ENCODE peak calls at places on chromosome 19, in ten cellular contexts. One of them, this sample, is unnamed.
A peak's percentile ranks its signal among the peaks of the same experiment; 100 is the strongest.

GRCh38 chr19:19540707-19541515 is 2.8 kb downstream of the CILP2 start:
- DNase-seq in upper lobe of left lung: peak; percentile 88
- DNase-seq in GDM1: no peak
- DNase-seq in Karpas-422: peak; percentile 91
- DNase-seq in NCI-H460: peak; percentile 29
- DNase-seq in fibroblast of mammary gland: no peak
- DNase-seq in RWPE1: peak; percentile 92
- DNase-seq in mucosa of descending colon: peak; percentile 62
- DNase-seq in T-cell: peak; percentile 66
- DNase-seq in activated CD8-positive, alpha-beta memory T cell treated with anti-CD3 and anti-CD28 coated beads for 24 hours: peak; percentile 84
- DNase-seq in this sample: no peak

GRCh38 chr19:33796164-33797100 is at the start of gene KCTD15:
- DNase-seq in upper lobe of left lung: peak; percentile 92
- DNase-seq in GDM1: peak; percentile 34
- DNase-seq in Karpas-422: no peak
- DNase-seq in NCI-H460: no peak
- DNase-seq in fibroblast of mammary gland: no peak
- DNase-seq in RWPE1: no peak
- DNase-seq in mucosa of descending colon: peak; percentile 64
- DNase-seq in T-cell: no peak
- DNase-seq in activated CD8-positive, alpha-beta memory T cell treated with anti-CD3 and anti-CD28 coated beads for 24 hours: peak; percentile 76
- DNase-seq in this sample: no peak

GRCh38 chr19:2469102-2469914 is 6.6 kb upstream of the GADD45B start:
- DNase-seq in upper lobe of left lung: no peak
- DNase-seq in GDM1: no peak
- DNase-seq in Karpas-422: no peak
- DNase-seq in NCI-H460: no peak
- DNase-seq in fibroblast of mammary gland: peak; percentile 96
- DNase-seq in RWPE1: no peak
- DNase-seq in mucosa of descending colon: no peak
- DNase-seq in T-cell: no peak
- DNase-seq in activated CD8-positive, alpha-beta memory T cell treated with anti-CD3 and anti-CD28 coated beads for 24 hours: no peak
- DNase-seq in this sample: no peak

GRCh38 chr19:33390120-33390907 is 16.8 kb downstream of the CEBPG start:
- DNase-seq in upper lobe of left lung: peak; percentile 88
- DNase-seq in GDM1: no peak
- DNase-seq in Karpas-422: no peak
- DNase-seq in NCI-H460: no peak
- DNase-seq in fibroblast of mammary gland: peak; percentile 20
- DNase-seq in RWPE1: no peak
- DNase-seq in mucosa of descending colon: no peak
- DNase-seq in T-cell: no peak
- DNase-seq in activated CD8-positive, alpha-beta memory T cell treated with anti-CD3 and anti-CD28 coated beads for 24 hours: no peak
- DNase-seq in this sample: no peak

GRCh38 chr19:980133-980998 is 3.8 kb upstream of the WDR18 start:
- DNase-seq in upper lobe of left lung: no peak
- DNase-seq in GDM1: no peak
- DNase-seq in Karpas-422: no peak
- DNase-seq in NCI-H460: no peak
- DNase-seq in fibroblast of mammary gland: peak; percentile 24
- DNase-seq in RWPE1: no peak
- DNase-seq in mucosa of descending colon: no peak
- DNase-seq in T-cell: no peak
- DNase-seq in activated CD8-positive, alpha-beta memory T cell treated with anti-CD3 and anti-CD28 coated beads for 24 hours: no peak
- DNase-seq in this sample: no peak

GRCh38 chr19:3544742-3545668 is 6.0 kb downstream of the TEKTIP1 start:
- DNase-seq in upper lobe of left lung: peak; percentile 94
- DNase-seq in GDM1: no peak
- DNase-seq in Karpas-422: peak; percentile 86
- DNase-seq in NCI-H460: peak; percentile 48
- DNase-seq in fibroblast of mammary gland: peak; percentile 53
- DNase-seq in RWPE1: peak; percentile 43
- DNase-seq in mucosa of descending colon: peak; percentile 84
- DNase-seq in T-cell: peak; percentile 49
- DNase-seq in activated CD8-positive, alpha-beta memory T cell treated with anti-CD3 and anti-CD28 coated beads for 24 hours: peak; percentile 97
- DNase-seq in this sample: peak; percentile 37

GRCh38 chr19:12800873-12801465 is 631 bp downstream of the PRDX2 start:
- DNase-seq in upper lobe of left lung: peak; percentile 86
- DNase-seq in GDM1: no peak
- DNase-seq in Karpas-422: peak; percentile 62
- DNase-seq in NCI-H460: no peak
- DNase-seq in fibroblast of mammary gland: no peak
- DNase-seq in RWPE1: no peak
- DNase-seq in mucosa of descending colon: peak; percentile 51
- DNase-seq in T-cell: no peak
- DNase-seq in activated CD8-positive, alpha-beta memory T cell treated with anti-CD3 and anti-CD28 coated beads for 24 hours: peak; percentile 59
- DNase-seq in this sample: no peak

GRCh38 chr19:46878613-46879375 is 18.0 kb downstream of the ARHGAP35 start:
- DNase-seq in upper lobe of left lung: no peak
- DNase-seq in GDM1: no peak
- DNase-seq in Karpas-422: no peak
- DNase-seq in NCI-H460: no peak
- DNase-seq in fibroblast of mammary gland: peak; percentile 93
- DNase-seq in RWPE1: no peak
- DNase-seq in mucosa of descending colon: no peak
- DNase-seq in T-cell: no peak
- DNase-seq in activated CD8-positive, alpha-beta memory T cell treated with anti-CD3 and anti-CD28 coated beads for 24 hours: peak; percentile 32
- DNase-seq in this sample: no peak

GRCh38 chr19:55593096-55593772 is 6.1 kb downstream of the FIZ1 start:
- DNase-seq in upper lobe of left lung: peak; percentile 80
- DNase-seq in GDM1: no peak
- DNase-seq in Karpas-422: no peak
- DNase-seq in NCI-H460: no peak
- DNase-seq in fibroblast of mammary gland: no peak
- DNase-seq in RWPE1: no peak
- DNase-seq in mucosa of descending colon: no peak
- DNase-seq in T-cell: no peak
- DNase-seq in activated CD8-positive, alpha-beta memory T cell treated with anti-CD3 and anti-CD28 coated beads for 24 hours: no peak
- DNase-seq in this sample: no peak

GRCh38 chr19:2982983-2983350 is 5.6 kb downstream of the TLE6 start:
- DNase-seq in upper lobe of left lung: peak; percentile 79
- DNase-seq in GDM1: no peak
- DNase-seq in Karpas-422: no peak
- DNase-seq in NCI-H460: no peak
- DNase-seq in fibroblast of mammary gland: peak; percentile 91
- DNase-seq in RWPE1: peak; percentile 62
- DNase-seq in mucosa of descending colon: peak; percentile 31
- DNase-seq in T-cell: no peak
- DNase-seq in activated CD8-positive, alpha-beta memory T cell treated with anti-CD3 and anti-CD28 coated beads for 24 hours: no peak
- DNase-seq in this sample: no peak

GRCh38 chr19:4009990-4010807 is 2.7 kb downstream of the PIAS4 start:
- DNase-seq in upper lobe of left lung: no peak
- DNase-seq in GDM1: no peak
- DNase-seq in Karpas-422: no peak
- DNase-seq in NCI-H460: no peak
- DNase-seq in fibroblast of mammary gland: no peak
- DNase-seq in RWPE1: no peak
- DNase-seq in mucosa of descending colon: no peak
- DNase-seq in T-cell: no peak
- DNase-seq in activated CD8-positive, alpha-beta memory T cell treated with anti-CD3 and anti-CD28 coated beads for 24 hours: no peak
- DNase-seq in this sample: no peak

GRCh38 chr19:11286312-11286974 is 9.5 kb upstream of the TSPAN16 start:
- DNase-seq in upper lobe of left lung: no peak
- DNase-seq in GDM1: no peak
- DNase-seq in Karpas-422: no peak
- DNase-seq in NCI-H460: no peak
- DNase-seq in fibroblast of mammary gland: peak; percentile 50
- DNase-seq in RWPE1: no peak
- DNase-seq in mucosa of descending colon: no peak
- DNase-seq in T-cell: no peak
- DNase-seq in activated CD8-positive, alpha-beta memory T cell treated with anti-CD3 and anti-CD28 coated beads for 24 hours: no peak
- DNase-seq in this sample: no peak

GRCh38 chr19:45363861-45364459 is 6.4 kb downstream of the ERCC2 start:
- DNase-seq in upper lobe of left lung: no peak
- DNase-seq in GDM1: no peak
- DNase-seq in Karpas-422: no peak
- DNase-seq in NCI-H460: no peak
- DNase-seq in fibroblast of mammary gland: no peak
- DNase-seq in RWPE1: no peak
- DNase-seq in mucosa of descending colon: no peak
- DNase-seq in T-cell: no peak
- DNase-seq in activated CD8-positive, alpha-beta memory T cell treated with anti-CD3 and anti-CD28 coated beads for 24 hours: no peak
- DNase-seq in this sample: no peak

GRCh38 chr19:6362351-6362801 is 1.0 kb downstream of the CLPP start:
- DNase-seq in upper lobe of left lung: no peak
- DNase-seq in GDM1: no peak
- DNase-seq in Karpas-422: peak; percentile 46
- DNase-seq in NCI-H460: no peak
- DNase-seq in fibroblast of mammary gland: peak; percentile 14
- DNase-seq in RWPE1: no peak
- DNase-seq in mucosa of descending colon: no peak
- DNase-seq in T-cell: peak; percentile 40
- DNase-seq in activated CD8-positive, alpha-beta memory T cell treated with anti-CD3 and anti-CD28 coated beads for 24 hours: peak; percentile 73
- DNase-seq in this sample: no peak

This sample was measured in AML-193.